ENCODE peak calls at places on chromosomes 4 and X, in eight cellular contexts. K is pancreas, E is GM12878, Z is psoas muscle, X is breast epithelium, T is neural progenitor cell, D is astrocyte, O is WERI-Rb-1. B is an unnamed sample.

GRCh38 chrX:2638279-2638678 is 52.8 kb upstream of the CD99 start:
- DNase-seq in K (no peak), E (no peak), Z (no peak), X (no peak), T (no peak), D (no peak), O (no peak), B (no peak)

GRCh38 chr4:52611030-52611555 is 48.0 kb downstream of the USP46 start:
- DNase-seq in K (no peak), E (no peak), Z (no peak), X (no peak), T (no peak), D (no peak), O (peak; percentile 8), B (no peak)

GRCh38 chr4:127698789-127699200 is 31.4 kb upstream of the SLC25A31 start:
- DNase-seq in K (no peak), E (peak; percentile 83), Z (no peak), X (no peak), T (no peak), D (peak; percentile 94), O (no peak), B (peak; percentile 97)

GRCh38 chr4:138182838-138183426 is 59.2 kb downstream of the SLC7A11 start:
- DNase-seq in K (no peak), E (no peak), Z (no peak), X (no peak), T (peak; percentile 52), D (peak; percentile 32), O (peak; percentile 26), B (peak; percentile 74)

GRCh38 chr4:167955006-167955405 is 137.3 kb upstream of the ANXA10 start:
- DNase-seq in K (no peak), E (no peak), Z (no peak), X (no peak), T (no peak), D (no peak), O (no peak), B (no peak)

GRCh38 chr4:17142232-17142711 is 243.8 kb upstream of the LDB2 start:
- DNase-seq in K (no peak), E (no peak), Z (no peak), X (no peak), T (no peak), D (peak; percentile 99), O (no peak), B (peak; percentile 0)

GRCh38 chrX:84729809-84730208 is 227.6 kb upstream of the HDX start:
- DNase-seq in K (no peak), E (peak; percentile 5), Z (no peak), X (no peak), T (peak; percentile 58), D (no peak), O (peak; percentile 13), B (peak; percentile 21)

GRCh38 chr4:100876546-100876945 is 358.7 kb upstream of the EMCN start:
- DNase-seq in K (no peak), E (no peak), Z (no peak), X (no peak), T (no peak), D (no peak), O (no peak), B (peak; percentile 69)

GRCh38 chrX:15563056-15563455 is 37.7 kb downstream of the ACE2 start:
- DNase-seq in K (no peak), E (no peak), Z (no peak), X (no peak), T (no peak), D (no peak), O (no peak), B (no peak)

GRCh38 chr4:27096142-27096824 is 235.6 kb downstream of the STIM2 start:
- DNase-seq in K (no peak), E (no peak), Z (no peak), X (no peak), T (no peak), D (no peak), O (no peak), B (no peak)

GRCh38 chr4:76090241-76090691 is 15.8 kb downstream of the ART3 start:
- DNase-seq in K (no peak), E (no peak), Z (no peak), X (no peak), T (no peak), D (peak; percentile 96), O (no peak), B (peak; percentile 99)

GRCh38 chrX:67636532-67636931 is 92.7 kb downstream of the AR start:
- DNase-seq in K (no peak), E (no peak), Z (no peak), X (no peak), T (no peak), D (peak; percentile 8), O (no peak), B (no peak)

GRCh38 chr4:128376303-128376702 is 88.7 kb upstream of the PGRMC2 start:
- DNase-seq in K (no peak), E (no peak), Z (no peak), X (no peak), T (no peak), D (no peak), O (no peak), B (no peak)

GRCh38 chr4:91684955-91685354 is 618.8 kb upstream of the GRID2 start:
- DNase-seq in K (no peak), E (no peak), Z (no peak), X (no peak), T (no peak), D (no peak), O (no peak), B (no peak)

GRCh38 chr4:91681544-91681943 is 622.2 kb upstream of the GRID2 start:
- DNase-seq in K (no peak), E (no peak), Z (no peak), X (no peak), T (peak; percentile 1), D (no peak), O (no peak), B (peak; percentile 3)
- TF ChIP-seq CTCF in K (no peak), E (no peak), Z (no peak), X (no peak), T (no peak), D (no peak), O (no peak), B (no peak)

GRCh38 chr4:88382621-88383020 is 4.0 kb downstream of the HERC6 start:
- DNase-seq in K (no peak), E (peak; percentile 84), Z (no peak), X (no peak), T (no peak), D (no peak), O (no peak), B (peak; percentile 5)
- H3K4me3 ChIP-seq in K (no peak overlapping the region), E (no peak overlapping the region), Z (no peak overlapping the region), X (no peak overlapping the region), T (no peak overlapping the region), D (no peak overlapping the region), O (no peak overlapping the region), B (no peak overlapping the region)

GRCh38 chr4:55407764-55408163 is 12.0 kb downstream of the TMEM165 start:
- DNase-seq in K (no peak), E (no peak), Z (no peak), X (no peak), T (no peak), D (no peak), O (no peak), B (no peak)

GRCh38 chr4:55410431-55410830 is 14.7 kb downstream of the TMEM165 start:
- DNase-seq in K (no peak), E (no peak), Z (no peak), X (no peak), T (no peak), D (no peak), O (no peak), B (no peak)

GRCh38 chr4:55407119-55407518 is 11.4 kb downstream of the TMEM165 start:
- DNase-seq in K (no peak), E (no peak), Z (no peak), X (no peak), T (no peak), D (peak; percentile 34), O (no peak), B (no peak)

GRCh38 chr4:55409468-55410171 is 13.9 kb downstream of the TMEM165 start:
- DNase-seq in K (no peak), E (peak; percentile 39), Z (no peak), X (no peak), T (peak; percentile 62), D (no peak), O (no peak), B (no peak)

GRCh38 chr4:55411621-55412020 is 15.9 kb downstream of the TMEM165 start:
- DNase-seq in K (no peak), E (no peak), Z (no peak), X (no peak), T (no peak), D (peak; percentile 44), O (no peak), B (no peak)
- H3K36me3 ChIP-seq in K (no peaks in the 10 kb centered on the region), E (peaks cover 16% of the 10 kb centered on the region), Z (no peaks in the 10 kb centered on the region), X (no peaks in the 10 kb centered on the region), T (no peaks in the 10 kb centered on the region), D (peaks cover 30% of the 10 kb centered on the region), O (peaks cover 42% of the 10 kb centered on the region), B (peaks cover 17% of the 10 kb centered on the region)

DNA sequence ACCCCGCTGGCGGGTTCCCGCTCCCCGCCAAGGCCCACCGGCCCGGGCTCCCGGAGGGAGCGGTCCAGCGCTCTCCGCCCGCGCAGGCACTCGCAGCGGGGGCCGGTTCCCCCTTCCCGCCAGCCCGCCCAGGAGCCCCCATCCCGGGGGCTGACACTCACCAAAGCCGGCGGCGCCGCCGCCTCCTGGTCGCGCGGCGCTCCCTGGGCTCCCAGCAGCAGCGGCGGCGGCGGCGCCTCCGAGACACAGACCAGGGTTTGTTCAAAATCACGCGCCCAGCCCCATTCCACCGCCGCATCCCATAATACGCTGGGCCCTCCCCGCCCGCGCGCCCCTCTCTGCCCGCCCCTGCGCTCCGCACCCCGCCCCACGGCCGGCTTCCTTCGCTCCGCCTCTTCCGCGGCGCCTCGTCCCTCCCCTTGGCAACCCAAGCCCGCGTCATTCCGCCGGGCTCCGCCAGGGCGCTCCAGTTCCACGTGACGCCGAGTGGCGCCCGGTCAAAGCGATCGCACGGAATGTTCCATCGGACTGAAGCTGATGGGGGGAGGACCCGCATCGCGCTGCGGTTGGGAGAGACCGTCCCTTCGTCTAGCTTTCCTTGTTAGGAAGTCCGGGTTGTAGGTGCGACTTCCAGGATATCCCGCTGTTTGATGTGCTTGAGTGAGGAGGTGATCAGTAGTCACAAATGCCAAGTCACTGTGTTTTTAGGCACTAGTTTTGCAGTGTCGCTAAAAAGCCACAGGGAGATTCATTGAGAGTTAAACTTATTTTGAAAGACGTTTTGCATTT is 2.2 kb upstream of the LIN54 start:
- DNase-seq in K (peak; percentile 98), E (peak; percentile 88), Z (peak; percentile 97), X (peak; percentile 97), T (peak; percentile 99), D (peak; percentile 92), O (peak; percentile 97), B (peak; percentile 93)
- TF ChIP-seq CTCF in K (peak; percentile 36), E (peak; percentile 41), Z (peak; percentile 45), X (peak; percentile 88), T (peak; percentile 63), D (no peak), O (peak; percentile 48), B (peak; percentile 48)

B was measured in bronchial epithelial cell.